ENCODE peak calls at places on chromosome 18, in five cellular contexts. L is ovary; O is CD8-positive, alpha-beta memory T cell; V is lower lobe of right lung; B is psoas muscle. Q is an unnamed sample.

GRCh38 chr18:49072940-49073339 is 122.2 kb upstream of the SMAD7 start:
- DNase-seq in L (no peak), O (no peak), V (no peak), B (no peak), Q (no peak)

GRCh38 chr18:45374878-45375630 is 240.2 kb upstream of the SLC14A2 start:
- DNase-seq in L (no peak), O (no peak), V (no peak), B (no peak), Q (no peak)

GRCh38 chr18:41660654-41661053 is 294.4 kb upstream of the PIK3C3 start:
- DNase-seq in L (no peak), O (no peak), V (no peak), B (no peak), Q (no peak)

GRCh38 chr18:48179666-48180065 is 229.5 kb downstream of the ZBTB7C start:
- DNase-seq in L (no peak), O (no peak), V (no peak), B (no peak), Q (no peak)

GRCh38 chr18:22032392-22032961 is 136.9 kb upstream of the GATA6 start:
- DNase-seq in L (no peak), O (no peak), V (no peak), B (no peak), Q (no peak)

GRCh38 chr18:69469444-69469919 is 68.8 kb downstream of the DOK6 start:
- DNase-seq in L (no peak), O (no peak), V (no peak), B (peak; percentile 14), Q (no peak)

GRCh38 chr18:51751901-51752300 is 554.4 kb upstream of the MEX3C start:
- DNase-seq in L (no peak), O (no peak), V (no peak), B (no peak), Q (no peak)

GRCh38 chr18:38307919-38308318 is 742.3 kb upstream of the CELF4 start:
- DNase-seq in L (no peak), O (no peak), V (no peak), B (no peak), Q (no peak)

GRCh38 chr18:45783097-45784075 is 42.1 kb upstream of the SIGLEC15 start:
- DNase-seq in L (no peak), O (no peak), V (no peak), B (no peak), Q (no peak)

GRCh38 chr18:69529151-69529550 is 128.5 kb downstream of the DOK6 start:
- DNase-seq in L (no peak), O (no peak), V (no peak), B (no peak), Q (no peak)

GRCh38 chr18:10475633-10476388 is 21.4 kb downstream of the APCDD1 start:
- DNase-seq in L (no peak), O (no peak), V (no peak), B (no peak), Q (no peak)

GRCh38 chr18:8264861-8265411 is 344.3 kb upstream of the RAB12 start:
- DNase-seq in L (no peak), O (no peak), V (no peak), B (no peak), Q (no peak)

GRCh38 chr18:22813648-22814328 is 119.3 kb upstream of the RBBP8 start:
- DNase-seq in L (no peak), O (no peak), V (no peak), B (no peak), Q (no peak)

GRCh38 chr18:1573732-1574131 is 669.1 kb downstream of the ADCYAP1 start:
- DNase-seq in L (no peak), O (no peak), V (no peak), B (no peak), Q (no peak)

GRCh38 chr18:11251229-11251890 is 102.0 kb upstream of the PIEZO2 start:
- DNase-seq in L (no peak), O (no peak), V (no peak), B (peak; percentile 56), Q (peak; percentile 66)

GRCh38 chr18:33871363-33872025 is 293.5 kb downstream of the ASXL3 start:
- DNase-seq in L (no peak), O (no peak), V (no peak), B (no peak), Q (no peak)

GRCh38 chr18:9323750-9324445 is 10.7 kb upstream of the TWSG1 start:
- DNase-seq in L (no peak), O (no peak), V (no peak), B (no peak), Q (no peak)

GRCh38 chr18:6484659-6485058 is 69.9 kb upstream of the L3MBTL4 start:
- DNase-seq in L (no peak), O (no peak), V (no peak), B (no peak), Q (no peak)

GRCh38 chr18:48319796-48320638 is 89.2 kb downstream of the ZBTB7C start:
- DNase-seq in L (no peak), O (no peak), V (no peak), B (no peak), Q (no peak)

GRCh38 chr18:41324934-41325333 is 630.1 kb upstream of the PIK3C3 start:
- DNase-seq in L (no peak), O (no peak), V (no peak), B (no peak), Q (no peak)

GRCh38 chr18:80104364-80104779 is 4.7 kb upstream of the ADNP2 start:
- DNase-seq in L (no peak), O (no peak), V (no peak), B (no peak), Q (no peak)
- H3K4me3 ChIP-seq in L (no peak overlapping the region), O (no peak overlapping the region), V (no peak overlapping the region), B (no peak overlapping the region), Q (no peak overlapping the region)

GRCh38 chr18:36692909-36693308 is 135.9 kb downstream of the TPGS2 start:
- DNase-seq in L (no peak), O (no peak), V (no peak), B (no peak), Q (no peak)
- H3K27ac ChIP-seq in L (no peak overlapping the region), O (no peak overlapping the region), V (no peak overlapping the region), B (no peak overlapping the region), Q (no peak overlapping the region)

GRCh38 chr18:24039666-24040065 is 25.1 kb downstream of the TTC39C start:
- DNase-seq in L (no peak), O (no peak), V (no peak), B (no peak), Q (no peak)
- H3K9me3 ChIP-seq in L (no peaks in the 10 kb centered on the region), O (no peaks in the 10 kb centered on the region), V (no peaks in the 10 kb centered on the region), B (no peaks in the 10 kb centered on the region), Q (no peaks in the 10 kb centered on the region)

GRCh38 chr18:74288730-74289129 is 3.0 kb downstream of the CYB5A start:
- DNase-seq in L (peak; percentile 41), O (no peak), V (no peak), B (no peak), Q (no peak)

GRCh38 chr18:74290831-74291770 is 662 bp downstream of the CYB5A start:
- DNase-seq in L (no peak), O (no peak), V (peak; percentile 79), B (no peak), Q (peak; percentile 60)

GRCh38 chr18:74289137-74289536 is 2.6 kb downstream of the CYB5A start:
- DNase-seq in L (no peak), O (no peak), V (no peak), B (no peak), Q (no peak)

GRCh38 chr18:74291771-74292540 is at the start of gene CYB5A:
- DNase-seq in L (peak; percentile 99), O (peak; percentile 98), V (peak; percentile 98), B (peak; percentile 99), Q (peak; percentile 99)

GRCh38 chr18:74289946-74290478 is 1.8 kb downstream of the CYB5A start:
- DNase-seq in L (no peak), O (no peak), V (no peak), B (no peak), Q (no peak)
- H3K4me3 ChIP-seq in L (peak overlapping the region; percentile 91), O (no peak overlapping the region), V (peak overlapping the region; percentile 91), B (no peak overlapping the region), Q (no peak overlapping the region)

DNA sequence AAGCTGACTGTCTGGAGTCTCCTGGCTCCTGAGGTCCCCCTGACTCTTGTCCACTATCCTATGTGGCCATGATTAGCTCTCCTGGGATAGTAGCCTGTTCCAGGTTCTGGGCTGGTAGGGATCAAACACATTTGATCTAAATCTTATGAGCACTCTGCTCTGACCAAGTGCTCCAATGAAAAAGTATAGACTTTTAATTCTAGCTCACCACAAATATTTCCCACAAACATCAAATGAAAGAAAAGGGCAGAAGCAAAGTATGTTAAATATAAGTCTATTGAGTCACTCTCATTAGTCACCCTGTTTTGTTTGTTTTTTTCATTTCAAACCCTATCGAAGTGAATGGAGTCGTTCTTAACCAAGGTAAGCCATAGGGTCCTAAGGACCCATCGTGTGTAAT is 39.7 kb upstream of the NEDD4L start:
- DNase-seq in L (no peak), O (no peak), V (no peak), B (no peak), Q (no peak)
- H3K27ac ChIP-seq in L (no peak overlapping the region), O (no peak overlapping the region), V (no peak overlapping the region), B (no peak overlapping the region), Q (no peak overlapping the region)

DNA sequence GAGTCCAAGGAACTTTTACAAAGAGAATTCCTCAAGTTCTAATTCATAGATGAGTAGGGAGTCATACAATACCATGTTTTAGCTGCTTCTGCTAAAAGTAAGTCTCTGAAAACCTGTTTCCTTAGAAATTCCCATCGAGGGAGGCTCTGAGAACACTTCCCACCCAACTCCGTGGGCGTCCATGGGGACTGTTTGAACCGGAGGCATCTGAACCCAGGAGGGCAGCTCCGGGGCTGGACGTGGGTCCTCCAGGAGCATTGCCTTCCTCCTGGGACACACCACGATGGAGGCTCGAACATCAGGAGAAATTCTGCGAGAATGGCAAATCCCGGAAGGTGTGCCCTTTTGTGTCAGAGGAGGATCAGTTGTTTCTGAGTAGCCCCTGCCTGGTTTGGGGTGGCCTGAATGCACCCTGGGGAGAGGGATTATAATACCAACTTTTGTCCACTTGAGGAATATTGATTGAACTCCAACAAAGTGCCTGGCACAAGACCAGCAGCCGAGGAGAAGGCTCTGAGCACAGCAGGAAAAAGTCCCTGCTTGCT is 327.5 kb upstream of the SALL3 start:
- DNase-seq in L (no peak), O (no peak), V (no peak), B (no peak), Q (no peak)
- H3K9me3 ChIP-seq in L (no peaks in the 10 kb centered on the region), O (no peaks in the 10 kb centered on the region), V (no peaks in the 10 kb centered on the region), B (peaks cover 6% of the 10 kb centered on the region), Q (no peaks in the 10 kb centered on the region)

GRCh38 chr18:62596145-62597005 is 73.5 kb downstream of the ZCCHC2 start:
- DNase-seq in L (no peak), O (no peak), V (no peak), B (no peak), Q (no peak)
- H3K4me3 ChIP-seq in L (no peak overlapping the region), O (no peak overlapping the region), V (peak overlapping the region; percentile 41), B (peak overlapping the region; percentile 59), Q (peak overlapping the region; percentile 42)

Q was measured in right cardiac atrium.